ENCODE peak calls at places on chromosome 10, in four cellular contexts. One of them, this sample, is unnamed.

GRCh38 chr10:50851884-50852671 is 33.3 kb downstream of the A1CF start:
- DNase-seq in CD8-positive, alpha-beta memory T cell: no peak
- DNase-seq in HCT116: no peak
- DNase-seq in GM12878: no peak
- DNase-seq in this sample: no peak

GRCh38 chr10:113053091-113053490 is 103.0 kb downstream of the TCF7L2 start:
- DNase-seq in GM12878: no peak
- DNase-seq in CD8-positive, alpha-beta memory T cell: no peak
- DNase-seq in HCT116: no peak
- DNase-seq in this sample: no peak

GRCh38 chr10:51915031-51915542 is 215.7 kb upstream of the CSTF2T start:
- DNase-seq in GM12878: no peak
- DNase-seq in CD8-positive, alpha-beta memory T cell: no peak
- DNase-seq in HCT116: no peak
- DNase-seq in this sample: no peak

GRCh38 chr10:122085423-122085911 is 96.5 kb downstream of the TACC2 start:
- DNase-seq in HCT116: no peak
- DNase-seq in CD8-positive, alpha-beta memory T cell: no peak
- DNase-seq in GM12878: no peak
- DNase-seq in this sample: no peak

GRCh38 chr10:109259293-109259692 is 664.0 kb downstream of the XPNPEP1 start:
- DNase-seq in GM12878: no peak
- DNase-seq in HCT116: no peak
- DNase-seq in CD8-positive, alpha-beta memory T cell: no peak
- DNase-seq in this sample: no peak

GRCh38 chr10:101939273-101939635 is 95.7 kb upstream of the KCNIP2 start:
- DNase-seq in HCT116: peak; percentile 87
- DNase-seq in GM12878: no peak
- DNase-seq in CD8-positive, alpha-beta memory T cell: no peak
- DNase-seq in this sample: no peak

GRCh38 chr10:14439451-14440259 is 108.9 kb upstream of the FRMD4A start:
- DNase-seq in CD8-positive, alpha-beta memory T cell: no peak
- DNase-seq in GM12878: no peak
- DNase-seq in HCT116: no peak
- DNase-seq in this sample: no peak

GRCh38 chr10:49280001-49280408 is 19.0 kb upstream of the C10orf71 start:
- DNase-seq in HCT116: no peak
- DNase-seq in GM12878: no peak
- DNase-seq in CD8-positive, alpha-beta memory T cell: no peak
- DNase-seq in this sample: no peak

GRCh38 chr10:88987243-88987726 is 3.3 kb upstream of the FAS start:
- DNase-seq in GM12878: no peak
- DNase-seq in CD8-positive, alpha-beta memory T cell: no peak
- DNase-seq in HCT116: no peak
- DNase-seq in this sample: no peak

GRCh38 chr10:43671659-43672555 is 23.2 kb upstream of the ZNF32 start:
- DNase-seq in CD8-positive, alpha-beta memory T cell: peak; percentile 50
- DNase-seq in GM12878: no peak
- DNase-seq in HCT116: peak; percentile 47
- DNase-seq in this sample: no peak

GRCh38 chr10:79322616-79323566 is 24.4 kb upstream of the PPIF start:
- DNase-seq in GM12878: peak; percentile 46
- DNase-seq in CD8-positive, alpha-beta memory T cell: peak; percentile 89
- DNase-seq in HCT116: no peak
- DNase-seq in this sample: peak; percentile 87

GRCh38 chr10:100528885-100529472 is 692 bp downstream of the NDUFB8 start:
- DNase-seq in HCT116: no peak
- DNase-seq in GM12878: no peak
- DNase-seq in CD8-positive, alpha-beta memory T cell: no peak
- DNase-seq in this sample: no peak

GRCh38 chr10:55019461-55019860 is 218.4 kb upstream of the PCDH15 start:
- DNase-seq in GM12878: no peak
- DNase-seq in HCT116: no peak
- DNase-seq in CD8-positive, alpha-beta memory T cell: no peak
- DNase-seq in this sample: no peak

GRCh38 chr10:78991187-78991586 is 77.6 kb upstream of the ZMIZ1 start:
- DNase-seq in HCT116: no peak
- DNase-seq in GM12878: no peak
- DNase-seq in CD8-positive, alpha-beta memory T cell: no peak
- DNase-seq in this sample: no peak

GRCh38 chr10:11538834-11539190 is 72.6 kb downstream of the USP6NL start:
- DNase-seq in GM12878: no peak
- DNase-seq in HCT116: no peak
- DNase-seq in CD8-positive, alpha-beta memory T cell: no peak
- DNase-seq in this sample: no peak

GRCh38 chr10:96719850-96720421 is 378 bp downstream of the PIK3AP1 start:
- DNase-seq in GM12878: no peak
- DNase-seq in HCT116: peak; percentile 19
- DNase-seq in CD8-positive, alpha-beta memory T cell: peak; percentile 16
- DNase-seq in this sample: no peak

GRCh38 chr10:14468022-14468421 is 137.3 kb upstream of the FRMD4A start:
- DNase-seq in GM12878: no peak
- DNase-seq in CD8-positive, alpha-beta memory T cell: no peak
- DNase-seq in HCT116: no peak
- DNase-seq in this sample: no peak

GRCh38 chr10:110069502-110069982 is 61.8 kb downstream of the ADD3 start:
- DNase-seq in HCT116: no peak
- DNase-seq in CD8-positive, alpha-beta memory T cell: no peak
- DNase-seq in GM12878: no peak
- DNase-seq in this sample: no peak

GRCh38 chr10:43491855-43492254 is 54.9 kb downstream of the ZNF487 start:
- DNase-seq in HCT116: no peak
- DNase-seq in CD8-positive, alpha-beta memory T cell: no peak
- DNase-seq in GM12878: no peak
- DNase-seq in this sample: no peak

GRCh38 chr10:35639651-35640311 is 2.3 kb downstream of the FZD8 start:
- DNase-seq in HCT116: no peak
- DNase-seq in CD8-positive, alpha-beta memory T cell: peak; percentile 2
- DNase-seq in GM12878: no peak
- DNase-seq in this sample: no peak

GRCh38 chr10:17161788-17162187 is 32.2 kb upstream of the CUBN start:
- DNase-seq in CD8-positive, alpha-beta memory T cell: no peak
- DNase-seq in GM12878: no peak
- DNase-seq in HCT116: no peak
- DNase-seq in this sample: no peak

GRCh38 chr10:49183596-49184542 is 4.3 kb downstream of the TMEM273 start:
- DNase-seq in HCT116: no peak
- DNase-seq in CD8-positive, alpha-beta memory T cell: no peak
- DNase-seq in GM12878: no peak
- DNase-seq in this sample: no peak

GRCh38 chr10:86536294-86536861 is 14.8 kb upstream of the WAPL start:
- DNase-seq in HCT116: no peak
- DNase-seq in CD8-positive, alpha-beta memory T cell: peak; percentile 74
- DNase-seq in GM12878: no peak
- DNase-seq in this sample: peak; percentile 72

GRCh38 chr10:327889-328809 is 192.9 kb downstream of the ZMYND11 start:
- DNase-seq in GM12878: no peak
- DNase-seq in HCT116: no peak
- DNase-seq in CD8-positive, alpha-beta memory T cell: no peak
- DNase-seq in this sample: no peak

GRCh38 chr10:122650331-122650730 is 49.3 kb downstream of the C10orf120 start:
- DNase-seq in CD8-positive, alpha-beta memory T cell: no peak
- DNase-seq in GM12878: no peak
- DNase-seq in HCT116: no peak
- DNase-seq in this sample: no peak

GRCh38 chr10:44981172-44982113 is 2.8 kb upstream of the DEPP1 start:
- DNase-seq in HCT116: peak; percentile 73
- DNase-seq in CD8-positive, alpha-beta memory T cell: no peak
- DNase-seq in GM12878: no peak
- DNase-seq in this sample: no peak

GRCh38 chr10:15712903-15713302 is 6.8 kb downstream of the ITGA8 start:
- DNase-seq in HCT116: no peak
- DNase-seq in GM12878: no peak
- DNase-seq in CD8-positive, alpha-beta memory T cell: no peak
- DNase-seq in this sample: no peak

GRCh38 chr10:75439811-75440210 is 8.4 kb downstream of the LRMDA start:
- DNase-seq in HCT116: no peak
- DNase-seq in GM12878: no peak
- DNase-seq in CD8-positive, alpha-beta memory T cell: no peak
- DNase-seq in this sample: no peak

GRCh38 chr10:89086801-89087513 is 96.4 kb downstream of the FAS start:
- DNase-seq in CD8-positive, alpha-beta memory T cell: no peak
- DNase-seq in GM12878: no peak
- DNase-seq in HCT116: no peak
- DNase-seq in this sample: no peak

GRCh38 chr10:5960070-5960972 is 17.0 kb downstream of the IL15RA start:
- DNase-seq in GM12878: no peak
- DNase-seq in HCT116: no peak
- DNase-seq in CD8-positive, alpha-beta memory T cell: no peak
- DNase-seq in this sample: no peak

GRCh38 chr10:17273403-17273802 is 45.4 kb downstream of the VIM start:
- DNase-seq in HCT116: peak; percentile 22
- DNase-seq in CD8-positive, alpha-beta memory T cell: no peak
- DNase-seq in GM12878: no peak
- DNase-seq in this sample: no peak

GRCh38 chr10:128206676-128207075 is 80.5 kb upstream of the MKI67 start:
- DNase-seq in GM12878: no peak
- DNase-seq in CD8-positive, alpha-beta memory T cell: no peak
- DNase-seq in HCT116: no peak
- DNase-seq in this sample: no peak
- H3K4me1 ChIP-seq in GM12878: no peaks in the 10 kb centered on the region
- H3K4me1 ChIP-seq in CD8-positive, alpha-beta memory T cell: peaks cover 5% of the 10 kb centered on the region
- H3K4me1 ChIP-seq in HCT116: no peaks in the 10 kb centered on the region
- H3K4me1 ChIP-seq in this sample: peaks cover 4% of the 10 kb centered on the region

GRCh38 chr10:72663971-72664370 is 28.0 kb upstream of the MCU start:
- DNase-seq in CD8-positive, alpha-beta memory T cell: no peak
- DNase-seq in HCT116: no peak
- DNase-seq in GM12878: no peak
- DNase-seq in this sample: no peak

GRCh38 chr10:72659694-72660093 is 32.2 kb upstream of the MCU start:
- DNase-seq in GM12878: no peak
- DNase-seq in HCT116: no peak
- DNase-seq in CD8-positive, alpha-beta memory T cell: no peak
- DNase-seq in this sample: no peak

GRCh38 chr10:72658696-72659400 is 33.0 kb upstream of the MICU1 start:
- DNase-seq in HCT116: no peak
- DNase-seq in CD8-positive, alpha-beta memory T cell: no peak
- DNase-seq in GM12878: no peak
- DNase-seq in this sample: no peak

GRCh38 chr10:72660220-72660619 is 31.7 kb upstream of the MCU start:
- DNase-seq in HCT116: no peak
- DNase-seq in GM12878: no peak
- DNase-seq in CD8-positive, alpha-beta memory T cell: no peak
- DNase-seq in this sample: no peak

GRCh38 chr10:72661436-72661835 is 30.5 kb upstream of the MCU start:
- DNase-seq in GM12878: no peak
- DNase-seq in HCT116: no peak
- DNase-seq in CD8-positive, alpha-beta memory T cell: no peak
- DNase-seq in this sample: no peak
- H3K36me3 ChIP-seq in GM12878: no peaks in the 10 kb centered on the region
- H3K36me3 ChIP-seq in HCT116: no peaks in the 10 kb centered on the region
- H3K36me3 ChIP-seq in CD8-positive, alpha-beta memory T cell: no peaks in the 10 kb centered on the region
- H3K36me3 ChIP-seq in this sample: no peaks in the 10 kb centered on the region

DNA sequence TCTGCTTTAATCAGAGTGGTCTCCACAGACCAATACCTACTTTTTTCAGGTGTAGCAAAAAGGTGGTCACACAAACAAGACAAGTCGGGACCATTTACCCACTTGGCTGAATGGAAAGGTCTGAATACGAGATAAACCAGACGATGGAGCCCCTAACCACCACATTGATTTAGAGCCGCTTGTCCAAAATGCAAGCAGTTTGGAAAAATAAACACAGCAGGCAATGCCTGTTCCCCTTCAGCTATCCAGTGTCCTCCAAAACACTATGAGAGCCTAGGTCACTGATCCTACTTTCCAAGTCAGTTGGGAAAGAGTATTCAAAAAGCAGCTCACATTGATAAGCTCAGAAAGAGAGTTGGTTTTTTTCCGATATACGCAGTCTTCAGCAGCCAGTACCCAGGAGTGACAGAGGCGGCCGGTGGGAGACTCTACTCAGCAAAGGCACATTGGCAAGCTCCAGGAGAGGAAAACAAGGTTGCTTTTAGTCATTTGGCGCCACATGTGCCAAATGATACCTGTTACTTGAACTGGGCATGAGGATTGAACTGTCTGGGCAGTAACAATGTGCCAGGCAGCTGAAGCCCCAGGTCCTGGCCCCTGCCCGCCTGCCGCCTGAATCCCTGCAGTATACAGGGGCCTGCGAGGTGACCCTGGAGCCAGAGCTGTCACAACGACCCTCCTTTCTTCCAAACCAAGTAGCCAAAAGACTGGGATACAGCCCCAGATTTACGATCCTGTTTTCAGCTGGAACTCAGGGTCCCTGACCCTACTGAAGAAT is 109.9 kb downstream of the PIP4K2A start:
- DNase-seq in GM12878: no peak
- DNase-seq in HCT116: no peak
- DNase-seq in CD8-positive, alpha-beta memory T cell: no peak
- DNase-seq in this sample: no peak
- H3K4me1 ChIP-seq in GM12878: peaks cover 68% of the 10 kb centered on the region
- H3K4me1 ChIP-seq in HCT116: peaks cover 5% of the 10 kb centered on the region
- H3K4me1 ChIP-seq in CD8-positive, alpha-beta memory T cell: peaks cover 94% of the 10 kb centered on the region
- H3K4me1 ChIP-seq in this sample: peaks cover 61% of the 10 kb centered on the region

DNA sequence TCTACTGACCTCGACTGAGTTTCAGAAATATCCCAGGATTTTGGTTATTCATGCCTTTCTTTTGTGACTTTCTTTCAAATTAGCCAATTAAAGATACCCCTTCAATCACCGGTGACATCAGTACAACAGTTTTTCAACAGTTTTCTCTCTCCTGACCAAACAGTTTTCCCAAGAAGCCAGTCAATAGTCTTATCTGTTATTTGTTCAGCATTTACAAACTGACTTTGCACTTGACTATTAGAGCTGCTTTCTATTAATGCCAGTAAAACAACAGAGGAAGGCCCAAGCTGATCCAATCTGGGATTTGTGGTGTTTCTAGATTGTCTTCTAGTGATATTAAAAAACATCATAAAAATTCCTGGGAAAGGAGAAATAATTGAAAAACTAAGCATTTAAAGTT is 35.9 kb downstream of the NRBF2 start:
- DNase-seq in CD8-positive, alpha-beta memory T cell: no peak
- DNase-seq in HCT116: no peak
- DNase-seq in GM12878: no peak
- DNase-seq in this sample: no peak
- H3K36me3 ChIP-seq in CD8-positive, alpha-beta memory T cell: peaks cover 22% of the 10 kb centered on the region
- H3K36me3 ChIP-seq in HCT116: peaks cover 20% of the 10 kb centered on the region
- H3K36me3 ChIP-seq in GM12878: peaks cover 29% of the 10 kb centered on the region
- H3K36me3 ChIP-seq in this sample: no peaks in the 10 kb centered on the region

GRCh38 chr10:91939653-91940052 is 16.1 kb downstream of the BTAF1 start:
- DNase-seq in CD8-positive, alpha-beta memory T cell: no peak
- DNase-seq in GM12878: no peak
- DNase-seq in HCT116: no peak
- DNase-seq in this sample: no peak
- H3K4me1 ChIP-seq in CD8-positive, alpha-beta memory T cell: no peaks in the 10 kb centered on the region
- H3K4me1 ChIP-seq in GM12878: no peaks in the 10 kb centered on the region
- H3K4me1 ChIP-seq in HCT116: no peaks in the 10 kb centered on the region
- H3K4me1 ChIP-seq in this sample: no peaks in the 10 kb centered on the region

This sample was measured in naive thymus-derived CD4-positive, alpha-beta T cell.